ENCODE peak calls at places on chromosomes 16 and 17, in four cellular contexts. G is breast epithelium, C is prostate gland, T is endothelial cell of umbilical vein. V is an unnamed sample.
A peak's percentile ranks its signal among the peaks of the same experiment; 100 is the strongest.

GRCh38 chr17:44916781-44917241 is 1.5 kb upstream of the GFAP start:
- DNase-seq in G (peak; percentile 84), C (peak; percentile 70), T (peak; percentile 39), V (no peak)

GRCh38 chr17:80833952-80834895 is 157.4 kb upstream of the CHMP6 start:
- DNase-seq in G (peak; percentile 28), C (no peak), T (no peak), V (no peak)

GRCh38 chr17:57174591-57174990 is 81.7 kb upstream of the MSI2 start:
- DNase-seq in G (no peak), C (no peak), T (no peak), V (no peak)

GRCh38 chr17:52106070-52106469 is 52.4 kb downstream of the CA10 start:
- DNase-seq in G (no peak), C (no peak), T (no peak), V (no peak)

GRCh38 chr17:45170976-45171337 is 9.3 kb downstream of the HEXIM2 start:
- DNase-seq in G (peak; percentile 91), C (peak; percentile 82), T (peak; percentile 32), V (peak; percentile 43)

GRCh38 chr17:10583834-10584233 is 34.4 kb upstream of the MYH2 start:
- DNase-seq in G (no peak), C (no peak), T (no peak), V (no peak)

GRCh38 chr17:35084987-35085386 is 21.5 kb upstream of the RFFL start:
- DNase-seq in G (no peak), C (no peak), T (peak; percentile 6), V (no peak)

GRCh38 chr16:19486744-19487325 is 35.1 kb downstream of the GDE1 start:
- DNase-seq in G (no peak), C (no peak), T (no peak), V (peak; percentile 45)

GRCh38 chr16:54931041-54931756 is 534 bp downstream of the IRX5 start:
- DNase-seq in G (no peak), C (no peak), T (peak; percentile 27), V (peak; percentile 66)

GRCh38 chr17:35051183-35051578 is 12.3 kb downstream of the RFFL start:
- DNase-seq in G (no peak), C (no peak), T (peak; percentile 71), V (peak; percentile 51)

GRCh38 chr17:10135539-10136257 is 62.7 kb downstream of the GAS7 start:
- DNase-seq in G (no peak), C (no peak), T (no peak), V (no peak)

GRCh38 chr17:50498021-50498874 is 10.0 kb upstream of the MYCBPAP start:
- DNase-seq in G (no peak), C (no peak), T (no peak), V (no peak)

GRCh38 chr16:29909398-29909797 is 9.1 kb downstream of the ASPHD1 start:
- DNase-seq in G (no peak), C (no peak), T (no peak), V (no peak)

DNA sequence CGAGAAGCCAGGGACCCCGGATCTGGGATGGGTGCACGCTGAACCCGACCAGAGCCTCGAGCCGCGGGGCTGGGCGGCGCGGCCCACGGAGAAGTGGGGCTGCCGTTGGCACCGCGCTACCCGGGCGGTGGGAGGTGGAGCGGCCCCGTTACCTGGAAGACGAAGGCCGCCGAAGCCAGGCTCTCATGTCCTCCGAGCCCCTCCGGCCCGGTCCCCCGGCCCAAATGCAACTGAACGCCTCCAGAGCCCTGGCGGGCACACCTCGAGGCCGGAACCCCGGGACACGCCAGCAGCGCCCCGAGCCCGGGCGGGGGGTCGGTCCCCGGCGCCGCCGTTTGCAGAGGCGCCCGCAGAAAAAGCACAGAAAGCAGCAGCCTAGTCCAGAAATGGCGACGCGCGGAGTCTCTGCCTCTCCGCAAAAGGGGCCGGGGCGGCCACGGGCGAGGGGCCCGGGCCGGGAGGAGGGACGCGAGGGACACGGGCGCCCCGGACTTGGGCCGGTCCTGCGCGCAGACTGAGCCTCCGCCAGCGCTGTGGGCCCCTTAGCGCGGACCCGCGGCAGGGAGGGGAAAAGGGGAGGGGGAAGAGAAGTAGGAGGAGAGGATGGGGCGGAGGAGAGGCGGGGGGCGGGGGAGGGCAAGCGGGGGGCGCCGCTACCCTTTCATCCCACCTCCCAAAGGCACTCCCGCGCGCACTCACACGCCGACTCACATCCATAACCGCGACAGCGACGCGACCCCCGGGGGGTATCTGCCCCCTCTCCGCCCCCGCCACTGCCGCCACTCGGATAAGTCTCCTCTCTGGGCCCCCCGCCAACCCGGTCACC is 1.4 kb downstream of the AXIN2 start:
- DNase-seq in G (peak; percentile 31), C (peak; percentile 40), T (peak; percentile 36), V (no peak)
- TF ChIP-seq POLR2A in G (no peak), C (peak; percentile 31), T (no peak), V (no peak)

DNA sequence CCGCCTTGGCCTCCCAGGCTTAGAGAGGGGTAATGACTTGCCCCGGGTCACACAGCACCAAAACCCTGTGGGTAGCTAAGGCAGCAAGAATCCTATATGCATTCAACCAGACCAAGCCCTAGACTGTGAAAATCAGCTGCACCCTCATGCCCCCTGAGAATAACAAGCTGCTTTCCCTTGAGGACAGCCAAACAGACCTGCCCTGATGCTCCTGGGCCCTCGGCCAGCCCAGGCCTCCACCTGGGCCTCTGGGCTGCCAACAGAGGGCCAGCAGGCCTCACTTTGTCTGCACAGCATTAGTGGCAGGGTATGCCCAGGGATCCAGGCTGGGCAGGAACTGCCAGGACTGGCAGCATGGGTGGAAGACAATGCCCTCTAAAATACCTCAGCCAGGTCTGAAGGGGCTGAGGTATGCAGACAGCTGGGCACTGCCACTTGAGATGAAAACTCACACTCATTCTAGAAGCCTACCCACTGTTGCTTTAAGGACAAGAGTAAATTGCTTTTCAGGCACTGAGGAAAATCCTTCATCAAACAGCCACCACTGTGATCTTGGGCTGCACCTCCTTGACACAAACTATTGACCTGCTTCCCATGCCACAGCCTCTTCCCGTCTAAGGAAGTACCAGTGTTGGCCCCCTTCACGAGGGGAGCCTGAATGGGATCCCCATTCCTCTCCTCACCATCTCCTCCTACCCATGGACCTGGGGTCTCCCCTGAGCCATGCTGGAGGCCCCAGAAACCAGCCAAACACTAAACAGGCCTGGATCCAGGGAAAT is 8.8 kb downstream of the ST3GAL2 start:
- DNase-seq in G (no peak), C (no peak), T (no peak), V (no peak)
- TF ChIP-seq POLR2A in G (no peak), C (no peak), T (no peak), V (no peak)

DNA sequence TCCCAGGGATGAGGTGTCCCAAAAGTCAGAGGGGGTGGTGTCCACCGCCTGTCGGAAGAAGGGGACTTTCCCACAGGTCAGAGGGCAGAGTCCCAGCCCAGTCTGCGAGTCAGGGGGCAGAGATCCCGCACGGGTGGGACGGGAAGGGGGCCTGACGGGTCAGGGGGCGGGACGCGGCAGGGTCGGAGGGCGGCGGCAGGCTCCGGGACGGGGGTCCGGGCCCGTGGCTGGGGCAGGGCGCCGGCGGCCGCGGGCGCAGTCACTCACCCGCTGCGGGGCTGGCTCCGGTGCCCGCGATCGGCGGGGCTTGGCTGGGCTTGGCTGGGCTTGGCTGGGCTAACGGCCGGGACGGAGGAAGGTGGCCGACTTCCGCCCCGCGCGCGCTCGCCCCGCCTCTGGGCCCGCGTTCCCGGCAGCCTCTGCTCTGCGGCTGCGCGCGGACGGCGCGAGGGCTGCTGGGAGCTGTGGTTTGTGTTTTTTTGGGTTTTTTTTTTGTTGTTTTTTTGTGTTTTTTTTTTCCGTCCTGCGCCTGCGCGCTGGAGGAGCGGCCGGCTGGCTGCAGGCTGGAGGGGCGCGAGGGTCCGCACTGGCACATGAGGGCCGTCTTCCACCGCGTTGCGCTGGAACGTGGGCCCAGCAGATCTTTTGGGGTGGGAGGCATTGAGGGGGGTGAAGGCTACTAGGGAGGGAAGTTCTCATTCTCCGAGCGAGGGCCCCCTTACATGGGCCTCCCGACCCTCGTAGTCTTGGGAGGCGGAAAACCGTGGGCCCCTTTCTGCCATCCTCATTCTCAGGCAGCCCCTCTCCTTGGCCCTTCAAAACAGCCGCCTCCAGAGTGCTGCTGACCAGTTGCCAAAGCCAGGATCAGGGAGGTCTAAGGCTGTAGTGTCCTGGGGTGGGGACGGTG is at the start of gene CANT1:
- DNase-seq in G (peak; percentile 62), C (peak; percentile 71), T (peak; percentile 92), V (peak; percentile 90)
- TF ChIP-seq POLR2A in G (peak; percentile 28), C (peak; percentile 73), T (peak; percentile 82), V (peak; percentile 64)

GRCh38 chr17:40340327-40340726 is 24.2 kb downstream of the GJD3 start:
- DNase-seq in G (no peak), C (no peak), T (no peak), V (no peak)

GRCh38 chr17:40342575-40343058 is 21.9 kb downstream of the GJD3 start:
- DNase-seq in G (no peak), C (no peak), T (no peak), V (no peak)

GRCh38 chr17:40343126-40344119 is 21.1 kb downstream of the GJD3 start:
- DNase-seq in G (no peak), C (no peak), T (no peak), V (no peak)

GRCh38 chr17:40340880-40341807 is 23.4 kb downstream of the GJD3 start:
- DNase-seq in G (peak; percentile 91), C (peak; percentile 87), T (peak; percentile 73), V (peak; percentile 92)

GRCh38 chr17:40341808-40342574 is 22.5 kb downstream of the GJD3 start:
- DNase-seq in G (peak; percentile 68), C (peak; percentile 77), T (peak; percentile 60), V (peak; percentile 23)
- TF ChIP-seq POLR2A in G (no peak), C (peak; percentile 56), T (no peak), V (no peak)

GRCh38 chr17:4968166-4968915 is 724 bp upstream of the SPAG7 start:
- DNase-seq in G (no peak), C (peak; percentile 19), T (no peak), V (no peak)
- TF ChIP-seq POLR2A in G (no peak), C (no peak), T (no peak), V (no peak)

DNA sequence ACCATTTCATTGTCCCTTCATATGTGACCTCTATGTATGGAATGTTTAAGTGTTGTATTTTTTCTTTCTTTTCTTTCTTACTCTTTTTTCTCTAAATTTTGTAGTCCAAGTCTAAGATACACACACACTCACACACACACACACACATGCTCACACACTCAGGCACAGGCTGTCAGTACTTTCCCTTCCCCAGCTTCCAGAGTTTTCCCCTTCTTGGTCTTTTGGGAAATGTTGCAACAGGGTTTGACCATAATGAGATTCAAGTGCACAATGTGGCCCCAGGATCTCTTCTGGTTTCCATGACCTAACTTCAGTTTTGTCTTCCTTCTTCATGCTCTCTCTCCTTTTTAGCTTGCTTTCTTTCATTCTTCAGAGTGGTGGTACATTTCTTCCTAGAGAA is 289.8 kb upstream of the FOXF1 start:
- DNase-seq in G (no peak), C (no peak), T (no peak), V (no peak)
- TF ChIP-seq POLR2A in G (no peak), C (no peak), T (no peak), V (no peak)